ENCODE peak calls at places on chromosomes 7 and 10, in six cellular contexts. One of them, this sample, is unnamed.
A peak's percentile ranks its signal among the peaks of the same experiment; 100 is the strongest.

GRCh38 chr10:23540401-23540800 is 101.5 kb downstream of the OTUD1 start:
- DNase-seq in T-helper 17 cell: no peak
- DNase-seq in KBM-7: peak; percentile 83
- DNase-seq in psoas muscle: no peak
- DNase-seq in anterior cingulate cortex: no peak
- DNase-seq in iris pigment epithelial cell: no peak
- DNase-seq in this sample: no peak

GRCh38 chr10:72692057-72692891 is at the start of gene MCU:
- DNase-seq in T-helper 17 cell: peak; percentile 85
- DNase-seq in KBM-7: peak; percentile 93
- DNase-seq in psoas muscle: peak; percentile 94
- DNase-seq in anterior cingulate cortex: peak; percentile 91
- DNase-seq in iris pigment epithelial cell: peak; percentile 96
- DNase-seq in this sample: peak; percentile 83

GRCh38 chr10:121113385-121113696 is 262.2 kb downstream of the WDR11 start:
- DNase-seq in T-helper 17 cell: no peak
- DNase-seq in KBM-7: no peak
- DNase-seq in psoas muscle: no peak
- DNase-seq in anterior cingulate cortex: no peak
- DNase-seq in iris pigment epithelial cell: no peak
- DNase-seq in this sample: no peak

GRCh38 chr10:89219512-89220218 is 12.5 kb upstream of the CH25H start:
- DNase-seq in T-helper 17 cell: no peak
- DNase-seq in KBM-7: no peak
- DNase-seq in psoas muscle: no peak
- DNase-seq in anterior cingulate cortex: peak; percentile 60
- DNase-seq in iris pigment epithelial cell: no peak
- DNase-seq in this sample: no peak

GRCh38 chr10:93916257-93917063 is 22.7 kb downstream of the SLC35G1 start:
- DNase-seq in T-helper 17 cell: no peak
- DNase-seq in KBM-7: peak; percentile 27
- DNase-seq in psoas muscle: no peak
- DNase-seq in anterior cingulate cortex: no peak
- DNase-seq in iris pigment epithelial cell: peak; percentile 50
- DNase-seq in this sample: no peak

GRCh38 chr10:17713133-17713532 is 38.9 kb upstream of the TMEM236 start:
- DNase-seq in T-helper 17 cell: no peak
- DNase-seq in KBM-7: no peak
- DNase-seq in psoas muscle: no peak
- DNase-seq in anterior cingulate cortex: no peak
- DNase-seq in iris pigment epithelial cell: peak; percentile 20
- DNase-seq in this sample: no peak

GRCh38 chr7:117582219-117582704 is 102.4 kb downstream of the CFTR start:
- DNase-seq in T-helper 17 cell: no peak
- DNase-seq in KBM-7: no peak
- DNase-seq in psoas muscle: peak; percentile 50
- DNase-seq in anterior cingulate cortex: no peak
- DNase-seq in iris pigment epithelial cell: peak; percentile 96
- DNase-seq in this sample: no peak

GRCh38 chr10:18308600-18308999 is 168.4 kb downstream of the CACNB2 start:
- DNase-seq in T-helper 17 cell: no peak
- DNase-seq in KBM-7: no peak
- DNase-seq in psoas muscle: no peak
- DNase-seq in anterior cingulate cortex: no peak
- DNase-seq in iris pigment epithelial cell: no peak
- DNase-seq in this sample: no peak

GRCh38 chr7:24898691-24899090 is 81.3 kb downstream of the OSBPL3 start:
- DNase-seq in T-helper 17 cell: no peak
- DNase-seq in KBM-7: no peak
- DNase-seq in psoas muscle: no peak
- DNase-seq in anterior cingulate cortex: no peak
- DNase-seq in iris pigment epithelial cell: peak; percentile 79
- DNase-seq in this sample: no peak

GRCh38 chr7:26650081-26650480 is 214.3 kb downstream of the SKAP2 start:
- DNase-seq in T-helper 17 cell: no peak
- DNase-seq in KBM-7: no peak
- DNase-seq in psoas muscle: no peak
- DNase-seq in anterior cingulate cortex: no peak
- DNase-seq in iris pigment epithelial cell: no peak
- DNase-seq in this sample: no peak

GRCh38 chr7:114957434-114957833 is 35.5 kb downstream of the MDFIC start:
- DNase-seq in T-helper 17 cell: no peak
- DNase-seq in KBM-7: no peak
- DNase-seq in psoas muscle: no peak
- DNase-seq in anterior cingulate cortex: no peak
- DNase-seq in iris pigment epithelial cell: no peak
- DNase-seq in this sample: no peak

GRCh38 chr10:75399461-75400162 is 2.0 kb downstream of the ZNF503 start:
- DNase-seq in T-helper 17 cell: peak; percentile 24
- DNase-seq in KBM-7: peak; percentile 66
- DNase-seq in psoas muscle: peak; percentile 87
- DNase-seq in anterior cingulate cortex: peak; percentile 55
- DNase-seq in iris pigment epithelial cell: peak; percentile 83
- DNase-seq in this sample: peak; percentile 66

GRCh38 chr10:83983578-83984255 is 155.6 kb upstream of the GHITM start:
- DNase-seq in T-helper 17 cell: no peak
- DNase-seq in KBM-7: no peak
- DNase-seq in psoas muscle: no peak
- DNase-seq in anterior cingulate cortex: no peak
- DNase-seq in iris pigment epithelial cell: peak; percentile 13
- DNase-seq in this sample: no peak

GRCh38 chr7:44466300-44467216 is 23.9 kb downstream of the NUDCD3 start:
- DNase-seq in T-helper 17 cell: no peak
- DNase-seq in KBM-7: no peak
- DNase-seq in psoas muscle: no peak
- DNase-seq in anterior cingulate cortex: no peak
- DNase-seq in iris pigment epithelial cell: peak; percentile 85
- DNase-seq in this sample: no peak

GRCh38 chr7:87317691-87318245 is 27.7 kb upstream of the CROT start:
- DNase-seq in T-helper 17 cell: no peak
- DNase-seq in KBM-7: no peak
- DNase-seq in psoas muscle: no peak
- DNase-seq in anterior cingulate cortex: no peak
- DNase-seq in iris pigment epithelial cell: no peak
- DNase-seq in this sample: no peak

GRCh38 chr10:81108516-81109199 is 571.0 kb downstream of the SH2D4B start:
- DNase-seq in T-helper 17 cell: no peak
- DNase-seq in KBM-7: peak; percentile 18
- DNase-seq in psoas muscle: no peak
- DNase-seq in anterior cingulate cortex: no peak
- DNase-seq in iris pigment epithelial cell: no peak
- DNase-seq in this sample: no peak

GRCh38 chr7:95684037-95684436 is 87.7 kb upstream of the PDK4 start:
- DNase-seq in T-helper 17 cell: no peak
- DNase-seq in KBM-7: peak; percentile 35
- DNase-seq in psoas muscle: no peak
- DNase-seq in anterior cingulate cortex: no peak
- DNase-seq in iris pigment epithelial cell: peak; percentile 38
- DNase-seq in this sample: no peak

GRCh38 chr10:98285416-98285815 is 17.4 kb upstream of the LOXL4 start:
- DNase-seq in T-helper 17 cell: no peak
- DNase-seq in KBM-7: no peak
- DNase-seq in psoas muscle: no peak
- DNase-seq in anterior cingulate cortex: no peak
- DNase-seq in iris pigment epithelial cell: no peak
- DNase-seq in this sample: no peak

GRCh38 chr10:31935678-31936077 is 7.0 kb upstream of the ARHGAP12 start:
- DNase-seq in T-helper 17 cell: no peak
- DNase-seq in KBM-7: no peak
- DNase-seq in psoas muscle: no peak
- DNase-seq in anterior cingulate cortex: no peak
- DNase-seq in iris pigment epithelial cell: no peak
- DNase-seq in this sample: no peak

GRCh38 chr10:6052247-6053221 is 9.6 kb downstream of the IL2RA start:
- DNase-seq in T-helper 17 cell: peak; percentile 41
- DNase-seq in KBM-7: peak; percentile 76
- DNase-seq in psoas muscle: no peak
- DNase-seq in anterior cingulate cortex: no peak
- DNase-seq in iris pigment epithelial cell: no peak
- DNase-seq in this sample: no peak

GRCh38 chr10:69734797-69735468 is 66.8 kb upstream of the COL13A1 start:
- DNase-seq in T-helper 17 cell: no peak
- DNase-seq in KBM-7: peak; percentile 55
- DNase-seq in psoas muscle: peak; percentile 35
- DNase-seq in anterior cingulate cortex: no peak
- DNase-seq in iris pigment epithelial cell: no peak
- DNase-seq in this sample: no peak

GRCh38 chr10:27100800-27101347 is 580 bp upstream of the ANKRD26 start:
- DNase-seq in T-helper 17 cell: peak; percentile 15
- DNase-seq in KBM-7: no peak
- DNase-seq in psoas muscle: no peak
- DNase-seq in anterior cingulate cortex: no peak
- DNase-seq in iris pigment epithelial cell: no peak
- DNase-seq in this sample: no peak